ENCODE peak calls at places on chromosomes 3 and 15, in nine cellular contexts. M is AG20443; J is RWPE1; A is effector CD4-positive, alpha-beta T cell; S is B cell; Z is endothelial cell of umbilical vein; I is stimulated activated CD4-positive, alpha-beta T cell treated with anti-CD3 and anti-CD28 coated beads, Interleukin-1b, Interleukin-23, amount 100 ng/mL, for 24 hours; U is GM23338; E is NCI-H510A treated with DMSO at 0.1 percent for 48 hours. L is an unnamed sample.

GRCh38 chr15:62454567-62455172 is 289.6 kb upstream of the C2CD4B start:
- DNase-seq in Z (no peak), J (no peak), S (no peak), E (no peak), I (no peak), A (no peak), M (no peak), U (no peak), L (peak)

GRCh38 chr3:169118666-169119370 is 544.7 kb downstream of the MECOM start:
- DNase-seq in J (no peak), M (peak), Z (peak), S (no peak), I (no peak), U (no peak), A (no peak), E (no peak), L (peak)

GRCh38 chr3:45616158-45616557 is 21.6 kb downstream of the LIMD1 start:
- DNase-seq in I (no peak), J (no peak), E (no peak), A (no peak), U (no peak), M (no peak), Z (no peak), S (no peak), L (no peak)

GRCh38 chr3:71702131-71703024 is 22.8 kb downstream of the EIF4E3 start:
- DNase-seq in A (peak), E (no peak), Z (peak), U (no peak), S (no peak), M (no peak), J (peak), I (no peak), L (no peak)

GRCh38 chr15:77104155-77104554 is 33.2 kb upstream of the TSPAN3 start:
- DNase-seq in E (no peak), I (no peak), U (no peak), J (no peak), M (peak), S (no peak), A (no peak), Z (peak), L (no peak)

GRCh38 chr3:129514110-129514509 is 14.3 kb upstream of the RHO start:
- DNase-seq in I (no peak), Z (no peak), U (no peak), S (no peak), J (no peak), A (no peak), E (no peak), M (no peak), L (no peak)

GRCh38 chr15:92932946-92933649 is 33.0 kb downstream of the CHD2 start:
- DNase-seq in U (no peak), I (no peak), J (no peak), M (no peak), E (no peak), S (no peak), Z (no peak), A (no peak), L (no peak)

GRCh38 chr15:42228036-42228435 is 19.9 kb upstream of the VPS39 start:
- DNase-seq in J (no peak), S (no peak), Z (no peak), U (no peak), I (no peak), A (no peak), M (no peak), E (no peak), L (no peak)

GRCh38 chr3:113040231-113040630 is 49.4 kb downstream of the GTPBP8 start:
- DNase-seq in S (no peak), Z (no peak), E (no peak), J (no peak), U (no peak), A (no peak), I (no peak), M (no peak), L (no peak)

GRCh38 chr3:49901351-49902339 is 2.0 kb downstream of the MST1R start:
- DNase-seq in A (no peak), U (no peak), M (no peak), J (no peak), S (no peak), Z (no peak), I (no peak), E (peak), L (no peak)

GRCh38 chr3:191593486-191593885 is 132.5 kb downstream of the PYDC2 start:
- DNase-seq in U (no peak), I (no peak), M (no peak), E (no peak), S (no peak), A (no peak), J (no peak), Z (no peak), L (no peak)

GRCh38 chr3:47799733-47800132 is 3.2 kb upstream of the DHX30 start:
- DNase-seq in Z (no peak), S (no peak), E (no peak), I (no peak), M (no peak), A (no peak), J (no peak), U (peak), L (no peak)

GRCh38 chr15:72796210-72796514 is 12.6 kb upstream of the ADPGK start:
- DNase-seq in U (no peak), S (no peak), J (no peak), Z (no peak), M (no peak), E (no peak), I (no peak), A (no peak), L (peak)

GRCh38 chr15:72227192-72227586 is 3.8 kb downstream of the PKM start:
- DNase-seq in A (peak), E (no peak), M (peak), S (peak), Z (peak), U (no peak), J (peak), I (peak), L (peak)

GRCh38 chr15:27254801-27255200 is 283.8 kb downstream of the GABRG3 start:
- DNase-seq in I (no peak), M (no peak), U (no peak), Z (no peak), A (no peak), E (no peak), J (no peak), S (no peak), L (no peak)

GRCh38 chr15:48897144-48897814 is 19.3 kb downstream of the EID1 start:
- DNase-seq in I (no peak), Z (no peak), A (no peak), J (no peak), E (no peak), M (peak), S (no peak), U (peak), L (peak)

GRCh38 chr3:183386651-183387050 is 41.8 kb downstream of the MCF2L2 start:
- DNase-seq in U (no peak), Z (no peak), J (no peak), S (no peak), E (no peak), A (no peak), M (no peak), I (no peak), L (no peak)

GRCh38 chr3:111260878-111261277 is 189.3 kb downstream of the NECTIN3 start:
- DNase-seq in U (no peak), S (no peak), J (no peak), M (no peak), Z (no peak), A (no peak), I (no peak), E (no peak), L (no peak)